ENCODE peak calls at places on chromosome 18, in seven cellular contexts. S, U, T, Y, D, N and C are unnamed samples.

GRCh38 chr18:48547456-48548403 is 8.9 kb downstream of the CTIF start:
- DNase-seq in S (no peak), U (no peak), T (peak; percentile 47), Y (no peak), D (peak; percentile 74), N (no peak), C (no peak)

GRCh38 chr18:35672897-35673296 is 91.4 kb downstream of the GALNT1 start:
- DNase-seq in S (no peak), U (no peak), T (no peak), Y (no peak), D (peak; percentile 13), N (no peak), C (peak; percentile 50)

GRCh38 chr18:323253-323622 is 55.4 kb upstream of the THOC1 start:
- DNase-seq in S (no peak), U (no peak), T (no peak), Y (no peak), D (peak; percentile 41), N (no peak), C (no peak)

GRCh38 chr18:9643549-9643948 is 29.2 kb upstream of the PPP4R1 start:
- DNase-seq in S (no peak), U (no peak), T (peak; percentile 35), Y (no peak), D (peak; percentile 98), N (no peak), C (no peak)

GRCh38 chr18:3458952-3459853 is 9.2 kb downstream of the TGIF1 start:
- DNase-seq in S (no peak), U (no peak), T (no peak), Y (no peak), D (peak; percentile 74), N (no peak), C (no peak)

GRCh38 chr18:62814114-62814759 is 98.9 kb downstream of the PHLPP1 start:
- DNase-seq in S (no peak), U (no peak), T (no peak), Y (no peak), D (no peak), N (no peak), C (no peak)

GRCh38 chr18:29711931-29712330 is 1330.6 kb downstream of the DSC3 start:
- DNase-seq in S (no peak), U (no peak), T (no peak), Y (no peak), D (no peak), N (no peak), C (no peak)

GRCh38 chr18:65091737-65092329 is 659.0 kb upstream of the CDH7 start:
- DNase-seq in S (no peak), U (peak; percentile 6), T (no peak), Y (no peak), D (peak; percentile 3), N (no peak), C (no peak)

GRCh38 chr18:2515908-2516625 is 55.2 kb downstream of the METTL4 start:
- DNase-seq in S (no peak), U (no peak), T (no peak), Y (no peak), D (peak; percentile 94), N (no peak), C (no peak)

GRCh38 chr18:62778976-62779869 is 63.9 kb downstream of the PHLPP1 start:
- DNase-seq in S (no peak), U (no peak), T (no peak), Y (no peak), D (no peak), N (no peak), C (no peak)

GRCh38 chr18:36629095-36629604 is 199.7 kb downstream of the TPGS2 start:
- DNase-seq in S (no peak), U (no peak), T (no peak), Y (no peak), D (no peak), N (no peak), C (no peak)

DNA sequence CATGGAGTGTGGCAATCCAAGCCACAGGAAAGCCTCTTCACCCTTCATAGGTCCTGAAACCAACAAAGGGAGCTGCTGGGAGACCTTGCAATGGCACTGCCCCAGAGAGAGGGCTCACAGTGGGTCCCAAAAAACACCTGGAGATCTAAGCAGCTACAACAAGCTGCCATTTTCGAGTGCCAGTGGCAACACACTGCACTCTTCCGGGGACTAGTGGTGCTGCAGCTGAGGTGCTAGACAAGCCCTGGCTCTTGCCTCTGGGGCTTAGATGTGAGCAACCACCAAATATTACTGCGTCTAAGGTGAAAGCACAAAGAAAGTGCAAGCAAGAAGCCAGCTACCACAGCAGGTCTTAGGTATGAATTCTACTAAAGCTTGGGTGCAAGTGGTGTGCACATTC is 192.9 kb downstream of the NOL4 start:
- DNase-seq in S (no peak), U (no peak), T (no peak), Y (no peak), D (peak; percentile 3), N (no peak), C (no peak)
- TF ChIP-seq CTCF in S (no peak), U (no peak), T (no peak), Y (no peak), D (no peak), N (no peak), C (no peak)

GRCh38 chr18:55737266-55737665 is 149.3 kb upstream of the TCF4 start:
- DNase-seq in S (no peak), U (no peak), T (no peak), Y (no peak), D (no peak), N (no peak), C (no peak)

GRCh38 chr18:55739488-55739887 is 151.5 kb upstream of the TCF4 start:
- DNase-seq in S (no peak), U (no peak), T (no peak), Y (no peak), D (no peak), N (no peak), C (no peak)

GRCh38 chr18:55738483-55739114 is 150.6 kb upstream of the TCF4 start:
- DNase-seq in S (no peak), U (no peak), T (no peak), Y (no peak), D (peak; percentile 22), N (no peak), C (no peak)

GRCh38 chr18:55735969-55736368 is 148.0 kb upstream of the TCF4 start:
- DNase-seq in S (no peak), U (no peak), T (no peak), Y (no peak), D (no peak), N (no peak), C (no peak)

DNA sequence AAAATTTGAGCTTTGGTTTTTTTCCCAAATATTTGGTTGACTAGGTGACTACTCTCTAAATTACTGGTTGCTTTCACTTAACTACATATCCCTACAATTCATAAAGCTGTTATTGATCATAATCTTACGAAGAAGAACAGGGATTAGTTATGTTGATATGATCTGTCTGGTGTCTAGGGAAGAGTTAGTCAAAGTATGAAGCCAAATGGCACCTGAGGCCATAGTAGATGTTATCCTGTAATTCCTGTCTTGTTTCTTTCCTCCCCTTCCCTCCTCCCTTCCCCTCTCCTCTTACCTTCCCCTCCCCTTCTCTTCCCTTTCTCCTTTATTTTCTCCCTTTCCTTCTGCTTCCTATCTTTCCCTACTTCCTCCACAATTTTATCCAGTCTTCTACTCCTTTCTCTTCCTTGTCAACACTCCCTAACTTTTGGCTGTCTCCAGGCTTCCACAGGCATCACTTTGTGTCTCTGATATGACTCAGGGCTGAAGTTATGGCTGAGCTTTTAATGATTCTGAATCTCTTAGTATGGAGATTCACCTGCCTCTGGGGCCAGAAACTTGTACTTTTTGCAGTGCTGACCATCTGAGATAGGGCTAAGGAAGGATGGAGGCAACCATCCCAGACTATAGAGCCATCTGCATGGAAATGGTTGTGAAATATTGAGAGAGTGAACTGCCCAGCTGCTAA is 149.9 kb upstream of the TCF4 start:
- DNase-seq in S (no peak), U (no peak), T (no peak), Y (no peak), D (no peak), N (no peak), C (no peak)
- TF ChIP-seq CTCF in S (no peak), U (no peak), T (no peak), Y (no peak), D (no peak), N (no peak), C (no peak)

GRCh38 chr18:54647176-54647575 is 56.1 kb downstream of the DYNAP start:
- DNase-seq in S (no peak), U (peak; percentile 30), T (no peak), Y (no peak), D (peak; percentile 41), N (no peak), C (peak; percentile 22)
- TF ChIP-seq CTCF in S (no peak), U (peak; percentile 17), T (no peak), Y (peak; percentile 62), D (peak; percentile 38), N (peak; percentile 52), C (peak; percentile 41)

GRCh38 chr18:44899832-44900231 is 219.1 kb downstream of the SETBP1 start:
- DNase-seq in S (no peak), U (no peak), T (no peak), Y (no peak), D (no peak), N (no peak), C (no peak)
- TF ChIP-seq CTCF in S (no peak), U (no peak), T (no peak), Y (no peak), D (peak; percentile 7), N (no peak), C (no peak)

DNA sequence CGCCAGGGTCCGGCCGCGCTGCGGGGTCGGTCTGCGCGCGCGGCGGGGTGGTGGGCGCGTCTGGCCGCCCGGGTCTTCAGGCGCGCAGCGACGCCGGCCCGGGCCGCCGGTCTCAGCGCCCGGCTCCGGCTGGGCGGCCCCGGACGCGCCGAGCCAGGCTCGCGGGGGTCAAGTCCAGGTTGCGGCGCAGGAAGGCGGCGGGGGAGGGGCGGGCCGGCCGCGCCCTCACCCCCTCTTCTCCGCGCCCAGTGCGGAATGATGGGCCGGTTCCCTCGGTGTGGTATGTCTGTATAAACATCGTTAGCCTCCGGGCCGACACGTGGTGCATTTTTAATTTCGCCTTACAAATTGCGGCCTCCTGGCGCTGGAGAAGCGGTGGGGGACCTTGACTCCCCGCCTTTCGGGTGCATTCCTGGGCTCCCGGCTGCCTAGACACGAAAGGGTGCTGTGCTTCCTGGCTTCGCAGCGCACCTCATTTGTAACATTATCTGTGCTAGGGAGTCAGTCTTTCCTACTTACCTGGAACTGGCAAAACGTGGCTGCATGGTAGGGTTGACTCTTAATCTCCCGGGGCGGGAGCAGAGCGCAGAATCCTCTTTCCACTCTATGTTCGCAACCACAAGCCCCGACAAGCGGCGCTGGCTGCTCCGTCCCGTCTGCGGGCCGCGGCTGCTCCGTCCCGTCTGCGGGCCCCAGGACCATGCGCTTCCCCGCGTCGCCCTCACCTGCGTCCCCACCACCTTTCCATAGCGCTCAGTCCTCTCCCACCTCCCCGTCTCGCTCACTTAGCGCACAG is 69.0 kb downstream of the CTAGE1 start:
- DNase-seq in S (peak; percentile 38), U (peak; percentile 22), T (peak; percentile 78), Y (peak; percentile 48), D (peak; percentile 74), N (peak; percentile 70), C (peak; percentile 75)
- TF ChIP-seq CTCF in S (no peak), U (no peak), T (no peak), Y (no peak), D (no peak), N (no peak), C (no peak)

DNA sequence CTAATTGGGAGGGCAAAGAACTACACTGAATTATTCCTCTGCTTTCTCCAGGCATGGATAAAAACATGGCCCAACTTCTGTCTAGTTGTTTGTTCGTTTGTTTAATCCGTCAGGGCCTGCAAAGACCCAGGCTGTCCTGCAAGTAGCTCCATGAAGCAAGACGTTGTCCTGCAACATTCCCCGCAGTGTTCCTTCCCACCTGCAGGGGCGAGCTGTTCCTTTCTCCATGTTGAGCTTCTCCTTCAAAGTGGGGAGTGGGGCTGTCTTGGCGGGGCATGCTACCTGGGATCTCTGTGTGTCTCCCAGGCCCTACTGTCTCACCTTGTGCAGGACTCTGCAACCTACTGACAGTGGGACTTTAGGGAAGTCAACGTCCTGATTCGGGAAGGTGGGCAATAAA is 264.0 kb upstream of the SMIM21 start:
- DNase-seq in S (no peak), U (no peak), T (no peak), Y (no peak), D (no peak), N (no peak), C (no peak)
- TF ChIP-seq CTCF in S (peak; percentile 23), U (no peak), T (no peak), Y (peak; percentile 33), D (no peak), N (no peak), C (no peak)